ENCODE peak calls at places on chromosomes 5 and 9, in eight cellular contexts. One of them, this sample, is unnamed.
A peak's percentile ranks its signal among the peaks of the same experiment; 100 is the strongest.

GRCh38 chr5:6949230-6949629 is 236.0 kb downstream of the TENT4A start:
- DNase-seq in GM12892: no peak
- DNase-seq in psoas muscle: no peak
- DNase-seq in neural crest cell: no peak
- DNase-seq in omental fat pad: no peak
- DNase-seq in NCI-H2081 treated with DMSO at 0.1 percent for 48 hours: no peak
- DNase-seq in stimulated activated CD4-positive, alpha-beta T cell treated with anti-CD3 and anti-CD28 coated beads, Interleukin-15, amount 100 ng/mL, for 1 hour: no peak
- DNase-seq in adrenal gland: no peak
- DNase-seq in this sample: no peak

GRCh38 chr9:85508616-85509015 is 233.1 kb downstream of the AGTPBP1 start:
- DNase-seq in GM12892: no peak
- DNase-seq in psoas muscle: no peak
- DNase-seq in neural crest cell: no peak
- DNase-seq in omental fat pad: no peak
- DNase-seq in NCI-H2081 treated with DMSO at 0.1 percent for 48 hours: no peak
- DNase-seq in stimulated activated CD4-positive, alpha-beta T cell treated with anti-CD3 and anti-CD28 coated beads, Interleukin-15, amount 100 ng/mL, for 1 hour: no peak
- DNase-seq in adrenal gland: no peak
- DNase-seq in this sample: no peak

GRCh38 chr5:176535655-176536131 is 1.5 kb downstream of the RNF44 start:
- DNase-seq in GM12892: no peak
- DNase-seq in psoas muscle: no peak
- DNase-seq in neural crest cell: no peak
- DNase-seq in omental fat pad: no peak
- DNase-seq in NCI-H2081 treated with DMSO at 0.1 percent for 48 hours: no peak
- DNase-seq in stimulated activated CD4-positive, alpha-beta T cell treated with anti-CD3 and anti-CD28 coated beads, Interleukin-15, amount 100 ng/mL, for 1 hour: no peak
- DNase-seq in adrenal gland: no peak
- DNase-seq in this sample: no peak

GRCh38 chr9:124593080-124594058 is 86.2 kb upstream of the NR5A1 start:
- DNase-seq in GM12892: peak; percentile 19
- DNase-seq in psoas muscle: no peak
- DNase-seq in neural crest cell: peak; percentile 52
- DNase-seq in omental fat pad: no peak
- DNase-seq in NCI-H2081 treated with DMSO at 0.1 percent for 48 hours: no peak
- DNase-seq in stimulated activated CD4-positive, alpha-beta T cell treated with anti-CD3 and anti-CD28 coated beads, Interleukin-15, amount 100 ng/mL, for 1 hour: no peak
- DNase-seq in adrenal gland: no peak
- DNase-seq in this sample: no peak

GRCh38 chr5:83494102-83494620 is 22.6 kb downstream of the VCAN start:
- DNase-seq in GM12892: no peak
- DNase-seq in psoas muscle: no peak
- DNase-seq in neural crest cell: no peak
- DNase-seq in omental fat pad: no peak
- DNase-seq in NCI-H2081 treated with DMSO at 0.1 percent for 48 hours: no peak
- DNase-seq in stimulated activated CD4-positive, alpha-beta T cell treated with anti-CD3 and anti-CD28 coated beads, Interleukin-15, amount 100 ng/mL, for 1 hour: no peak
- DNase-seq in adrenal gland: no peak
- DNase-seq in this sample: no peak

GRCh38 chr9:113289091-113289490 is 13.6 kb downstream of the PRPF4 start:
- DNase-seq in GM12892: no peak
- DNase-seq in psoas muscle: no peak
- DNase-seq in neural crest cell: no peak
- DNase-seq in omental fat pad: no peak
- DNase-seq in NCI-H2081 treated with DMSO at 0.1 percent for 48 hours: no peak
- DNase-seq in stimulated activated CD4-positive, alpha-beta T cell treated with anti-CD3 and anti-CD28 coated beads, Interleukin-15, amount 100 ng/mL, for 1 hour: no peak
- DNase-seq in adrenal gland: no peak
- DNase-seq in this sample: peak; percentile 40

GRCh38 chr5:68424799-68425537 is 209.4 kb downstream of the PIK3R1 start:
- DNase-seq in GM12892: no peak
- DNase-seq in psoas muscle: no peak
- DNase-seq in neural crest cell: no peak
- DNase-seq in omental fat pad: no peak
- DNase-seq in NCI-H2081 treated with DMSO at 0.1 percent for 48 hours: no peak
- DNase-seq in stimulated activated CD4-positive, alpha-beta T cell treated with anti-CD3 and anti-CD28 coated beads, Interleukin-15, amount 100 ng/mL, for 1 hour: no peak
- DNase-seq in adrenal gland: no peak
- DNase-seq in this sample: peak; percentile 80

GRCh38 chr5:107402881-107403280 is 267.9 kb downstream of the EFNA5 start:
- DNase-seq in GM12892: no peak
- DNase-seq in psoas muscle: no peak
- DNase-seq in neural crest cell: no peak
- DNase-seq in omental fat pad: no peak
- DNase-seq in NCI-H2081 treated with DMSO at 0.1 percent for 48 hours: peak; percentile 43
- DNase-seq in stimulated activated CD4-positive, alpha-beta T cell treated with anti-CD3 and anti-CD28 coated beads, Interleukin-15, amount 100 ng/mL, for 1 hour: no peak
- DNase-seq in adrenal gland: no peak
- DNase-seq in this sample: no peak

GRCh38 chr9:70668751-70669150 is 254.3 kb upstream of the KLF9 start:
- DNase-seq in GM12892: no peak
- DNase-seq in psoas muscle: no peak
- DNase-seq in neural crest cell: no peak
- DNase-seq in omental fat pad: no peak
- DNase-seq in NCI-H2081 treated with DMSO at 0.1 percent for 48 hours: no peak
- DNase-seq in stimulated activated CD4-positive, alpha-beta T cell treated with anti-CD3 and anti-CD28 coated beads, Interleukin-15, amount 100 ng/mL, for 1 hour: no peak
- DNase-seq in adrenal gland: no peak
- DNase-seq in this sample: peak; percentile 6

GRCh38 chr5:139775872-139776271 is 19.7 kb upstream of the PSD2 start:
- DNase-seq in GM12892: no peak
- DNase-seq in psoas muscle: no peak
- DNase-seq in neural crest cell: no peak
- DNase-seq in omental fat pad: no peak
- DNase-seq in NCI-H2081 treated with DMSO at 0.1 percent for 48 hours: no peak
- DNase-seq in stimulated activated CD4-positive, alpha-beta T cell treated with anti-CD3 and anti-CD28 coated beads, Interleukin-15, amount 100 ng/mL, for 1 hour: no peak
- DNase-seq in adrenal gland: no peak
- DNase-seq in this sample: no peak

GRCh38 chr5:149838881-149839739 is 105.5 kb downstream of the PDE6A start:
- DNase-seq in GM12892: no peak
- DNase-seq in psoas muscle: no peak
- DNase-seq in neural crest cell: no peak
- DNase-seq in omental fat pad: no peak
- DNase-seq in NCI-H2081 treated with DMSO at 0.1 percent for 48 hours: no peak
- DNase-seq in stimulated activated CD4-positive, alpha-beta T cell treated with anti-CD3 and anti-CD28 coated beads, Interleukin-15, amount 100 ng/mL, for 1 hour: no peak
- DNase-seq in adrenal gland: peak; percentile 78
- DNase-seq in this sample: peak; percentile 82

GRCh38 chr9:129773262-129774048 is 20.6 kb upstream of the PTGES start:
- DNase-seq in GM12892: no peak
- DNase-seq in psoas muscle: peak; percentile 63
- DNase-seq in neural crest cell: no peak
- DNase-seq in omental fat pad: no peak
- DNase-seq in NCI-H2081 treated with DMSO at 0.1 percent for 48 hours: no peak
- DNase-seq in stimulated activated CD4-positive, alpha-beta T cell treated with anti-CD3 and anti-CD28 coated beads, Interleukin-15, amount 100 ng/mL, for 1 hour: no peak
- DNase-seq in adrenal gland: peak; percentile 56
- DNase-seq in this sample: peak; percentile 97

GRCh38 chr5:116574682-116575634 is at the start of gene SEMA6A:
- DNase-seq in GM12892: peak; percentile 71
- DNase-seq in psoas muscle: peak; percentile 94
- DNase-seq in neural crest cell: peak; percentile 94
- DNase-seq in omental fat pad: peak; percentile 53
- DNase-seq in NCI-H2081 treated with DMSO at 0.1 percent for 48 hours: peak; percentile 32
- DNase-seq in stimulated activated CD4-positive, alpha-beta T cell treated with anti-CD3 and anti-CD28 coated beads, Interleukin-15, amount 100 ng/mL, for 1 hour: peak; percentile 29
- DNase-seq in adrenal gland: peak; percentile 95
- DNase-seq in this sample: peak; percentile 62

GRCh38 chr5:122458278-122458872 is 146.3 kb downstream of the SNCAIP start:
- DNase-seq in GM12892: no peak
- DNase-seq in psoas muscle: no peak
- DNase-seq in neural crest cell: no peak
- DNase-seq in omental fat pad: no peak
- DNase-seq in NCI-H2081 treated with DMSO at 0.1 percent for 48 hours: no peak
- DNase-seq in stimulated activated CD4-positive, alpha-beta T cell treated with anti-CD3 and anti-CD28 coated beads, Interleukin-15, amount 100 ng/mL, for 1 hour: no peak
- DNase-seq in adrenal gland: no peak
- DNase-seq in this sample: peak; percentile 8

GRCh38 chr5:150119421-150120061 is 33.2 kb upstream of the CSF1R start:
- DNase-seq in GM12892: no peak
- DNase-seq in psoas muscle: no peak
- DNase-seq in neural crest cell: no peak
- DNase-seq in omental fat pad: no peak
- DNase-seq in NCI-H2081 treated with DMSO at 0.1 percent for 48 hours: no peak
- DNase-seq in stimulated activated CD4-positive, alpha-beta T cell treated with anti-CD3 and anti-CD28 coated beads, Interleukin-15, amount 100 ng/mL, for 1 hour: no peak
- DNase-seq in adrenal gland: peak; percentile 19
- DNase-seq in this sample: no peak